ENCODE peak calls at places on chromosomes 11 and 22, in eight cellular contexts. One of them, this sample, is unnamed.

GRCh38 chr11:63866211-63866610 is 27.3 kb downstream of the MARK2 start:
- DNase-seq in stomach: peak
- DNase-seq in fibroblast of lung: peak
- DNase-seq in HepG2: no peak
- DNase-seq in AG09309: no peak
- DNase-seq in choroid plexus epithelial cell: peak
- DNase-seq in CD4-positive, alpha-beta T cell: peak
- DNase-seq in lower lobe of right lung: peak
- DNase-seq in this sample: peak

GRCh38 chr11:102120437-102120935 is 10.2 kb downstream of the YAP1 start:
- DNase-seq in CD4-positive, alpha-beta T cell: no peak
- DNase-seq in HepG2: no peak
- DNase-seq in lower lobe of right lung: no peak
- DNase-seq in choroid plexus epithelial cell: no peak
- DNase-seq in stomach: no peak
- DNase-seq in AG09309: no peak
- DNase-seq in fibroblast of lung: peak
- DNase-seq in this sample: no peak

GRCh38 chr11:117816846-117817212 is 7.7 kb downstream of the FXYD2 start:
- DNase-seq in fibroblast of lung: no peak
- DNase-seq in lower lobe of right lung: no peak
- DNase-seq in AG09309: no peak
- DNase-seq in choroid plexus epithelial cell: no peak
- DNase-seq in HepG2: no peak
- DNase-seq in stomach: no peak
- DNase-seq in CD4-positive, alpha-beta T cell: no peak
- DNase-seq in this sample: no peak

GRCh38 chr22:38872831-38873248 is 824 bp upstream of the CBX6 start:
- DNase-seq in fibroblast of lung: peak
- DNase-seq in choroid plexus epithelial cell: peak
- DNase-seq in CD4-positive, alpha-beta T cell: no peak
- DNase-seq in lower lobe of right lung: peak
- DNase-seq in AG09309: no peak
- DNase-seq in stomach: peak
- DNase-seq in HepG2: no peak
- DNase-seq in this sample: peak

GRCh38 chr11:44188643-44189042 is 93.2 kb downstream of the EXT2 start:
- DNase-seq in fibroblast of lung: no peak
- DNase-seq in choroid plexus epithelial cell: no peak
- DNase-seq in AG09309: no peak
- DNase-seq in HepG2: no peak
- DNase-seq in lower lobe of right lung: no peak
- DNase-seq in stomach: no peak
- DNase-seq in CD4-positive, alpha-beta T cell: no peak
- DNase-seq in this sample: no peak

GRCh38 chr22:25002241-25002985 is 49.9 kb downstream of the KIAA1671 start:
- DNase-seq in AG09309: no peak
- DNase-seq in stomach: no peak
- DNase-seq in CD4-positive, alpha-beta T cell: no peak
- DNase-seq in lower lobe of right lung: no peak
- DNase-seq in choroid plexus epithelial cell: no peak
- DNase-seq in HepG2: peak
- DNase-seq in fibroblast of lung: no peak
- DNase-seq in this sample: no peak

GRCh38 chr22:36331912-36332622 is 55.7 kb downstream of the MYH9 start:
- DNase-seq in HepG2: no peak
- DNase-seq in lower lobe of right lung: peak
- DNase-seq in choroid plexus epithelial cell: peak
- DNase-seq in stomach: peak
- DNase-seq in CD4-positive, alpha-beta T cell: peak
- DNase-seq in AG09309: no peak
- DNase-seq in fibroblast of lung: peak
- DNase-seq in this sample: peak

GRCh38 chr11:48880021-48880441 is 103.7 kb downstream of the TRIM51G start:
- DNase-seq in fibroblast of lung: no peak
- DNase-seq in CD4-positive, alpha-beta T cell: no peak
- DNase-seq in lower lobe of right lung: peak
- DNase-seq in stomach: no peak
- DNase-seq in HepG2: no peak
- DNase-seq in choroid plexus epithelial cell: no peak
- DNase-seq in AG09309: no peak
- DNase-seq in this sample: no peak

GRCh38 chr22:24813861-24814770 is 8.1 kb downstream of the SGSM1 start:
- DNase-seq in stomach: no peak
- DNase-seq in choroid plexus epithelial cell: no peak
- DNase-seq in CD4-positive, alpha-beta T cell: no peak
- DNase-seq in lower lobe of right lung: no peak
- DNase-seq in fibroblast of lung: no peak
- DNase-seq in HepG2: no peak
- DNase-seq in AG09309: no peak
- DNase-seq in this sample: no peak

GRCh38 chr22:38213319-38214247 is 11.8 kb downstream of the MAFF start:
- DNase-seq in stomach: no peak
- DNase-seq in HepG2: no peak
- DNase-seq in fibroblast of lung: no peak
- DNase-seq in CD4-positive, alpha-beta T cell: no peak
- DNase-seq in choroid plexus epithelial cell: no peak
- DNase-seq in AG09309: no peak
- DNase-seq in lower lobe of right lung: no peak
- DNase-seq in this sample: no peak

GRCh38 chr11:19889531-19889930 is 176.9 kb downstream of the NAV2 start:
- DNase-seq in choroid plexus epithelial cell: peak
- DNase-seq in HepG2: no peak
- DNase-seq in stomach: no peak
- DNase-seq in fibroblast of lung: peak
- DNase-seq in lower lobe of right lung: no peak
- DNase-seq in AG09309: no peak
- DNase-seq in CD4-positive, alpha-beta T cell: no peak
- DNase-seq in this sample: no peak

GRCh38 chr11:66044757-66045156 is 4.2 kb downstream of the GAL3ST3 start:
- DNase-seq in choroid plexus epithelial cell: no peak
- DNase-seq in stomach: no peak
- DNase-seq in lower lobe of right lung: no peak
- DNase-seq in CD4-positive, alpha-beta T cell: no peak
- DNase-seq in fibroblast of lung: no peak
- DNase-seq in AG09309: no peak
- DNase-seq in HepG2: no peak
- DNase-seq in this sample: no peak

GRCh38 chr11:7572001-7572712 is 58.4 kb downstream of the PPFIBP2 start:
- DNase-seq in HepG2: peak
- DNase-seq in fibroblast of lung: no peak
- DNase-seq in lower lobe of right lung: peak
- DNase-seq in AG09309: no peak
- DNase-seq in stomach: peak
- DNase-seq in choroid plexus epithelial cell: no peak
- DNase-seq in CD4-positive, alpha-beta T cell: no peak
- DNase-seq in this sample: peak

GRCh38 chr11:111329306-111330204 is 31.2 kb downstream of the POU2AF3 start:
- DNase-seq in CD4-positive, alpha-beta T cell: no peak
- DNase-seq in choroid plexus epithelial cell: no peak
- DNase-seq in AG09309: no peak
- DNase-seq in stomach: no peak
- DNase-seq in fibroblast of lung: no peak
- DNase-seq in HepG2: no peak
- DNase-seq in lower lobe of right lung: no peak
- DNase-seq in this sample: no peak

GRCh38 chr11:132646890-132647289 is 885.4 kb downstream of the OPCML start:
- DNase-seq in AG09309: no peak
- DNase-seq in CD4-positive, alpha-beta T cell: no peak
- DNase-seq in HepG2: no peak
- DNase-seq in lower lobe of right lung: no peak
- DNase-seq in fibroblast of lung: no peak
- DNase-seq in choroid plexus epithelial cell: no peak
- DNase-seq in stomach: no peak
- DNase-seq in this sample: no peak

GRCh38 chr22:40844951-40845350 is 11.5 kb downstream of the ST13 start:
- DNase-seq in lower lobe of right lung: no peak
- DNase-seq in fibroblast of lung: no peak
- DNase-seq in CD4-positive, alpha-beta T cell: no peak
- DNase-seq in AG09309: no peak
- DNase-seq in choroid plexus epithelial cell: no peak
- DNase-seq in stomach: no peak
- DNase-seq in HepG2: no peak
- DNase-seq in this sample: no peak

DNA sequence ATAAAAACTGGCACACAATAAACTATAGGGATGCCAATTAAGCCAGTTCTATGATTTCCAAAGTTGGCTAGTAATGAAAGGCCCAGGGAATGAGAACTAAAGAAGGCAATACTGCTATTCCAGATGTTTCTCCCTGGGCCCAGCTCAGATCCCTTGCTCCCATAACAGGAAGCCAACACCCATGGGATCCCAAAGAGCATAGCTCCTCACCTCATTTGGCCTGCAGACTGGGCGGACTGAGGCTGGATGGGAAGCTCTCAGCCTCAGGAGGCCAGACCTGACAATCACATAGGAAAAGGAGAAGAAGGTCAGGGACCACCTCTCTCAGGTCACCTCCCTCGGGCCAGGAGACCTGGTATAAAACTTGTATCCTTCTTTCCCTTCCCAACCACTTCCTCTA is 5.3 kb downstream of the TBC1D10A start:
- DNase-seq in lower lobe of right lung: no peak
- DNase-seq in stomach: no peak
- DNase-seq in fibroblast of lung: no peak
- DNase-seq in AG09309: no peak
- DNase-seq in choroid plexus epithelial cell: no peak
- DNase-seq in HepG2: no peak
- DNase-seq in CD4-positive, alpha-beta T cell: no peak
- DNase-seq in this sample: no peak
- TF ChIP-seq CTCF in lower lobe of right lung: no peak
- TF ChIP-seq CTCF in stomach: no peak
- TF ChIP-seq CTCF in fibroblast of lung: no peak
- TF ChIP-seq CTCF in AG09309: no peak
- TF ChIP-seq CTCF in choroid plexus epithelial cell: no peak
- TF ChIP-seq CTCF in HepG2: no peak
- TF ChIP-seq CTCF in CD4-positive, alpha-beta T cell: no peak
- TF ChIP-seq CTCF in this sample: no peak

GRCh38 chr11:35036642-35037041 is 102.3 kb upstream of the CD44 start:
- DNase-seq in HepG2: no peak
- DNase-seq in choroid plexus epithelial cell: no peak
- DNase-seq in stomach: no peak
- DNase-seq in lower lobe of right lung: no peak
- DNase-seq in CD4-positive, alpha-beta T cell: no peak
- DNase-seq in fibroblast of lung: no peak
- DNase-seq in AG09309: no peak
- DNase-seq in this sample: no peak

GRCh38 chr11:35035894-35036408 is 103.0 kb upstream of the CD44 start:
- DNase-seq in fibroblast of lung: peak
- DNase-seq in stomach: no peak
- DNase-seq in lower lobe of right lung: no peak
- DNase-seq in CD4-positive, alpha-beta T cell: no peak
- DNase-seq in choroid plexus epithelial cell: peak
- DNase-seq in AG09309: peak
- DNase-seq in HepG2: no peak
- DNase-seq in this sample: peak

GRCh38 chr11:35039076-35039475 is 99.9 kb upstream of the CD44 start:
- DNase-seq in AG09309: no peak
- DNase-seq in HepG2: no peak
- DNase-seq in stomach: no peak
- DNase-seq in lower lobe of right lung: no peak
- DNase-seq in CD4-positive, alpha-beta T cell: no peak
- DNase-seq in choroid plexus epithelial cell: no peak
- DNase-seq in fibroblast of lung: no peak
- DNase-seq in this sample: no peak

GRCh38 chr11:35040221-35040942 is 98.6 kb upstream of the CD44 start:
- DNase-seq in AG09309: no peak
- DNase-seq in stomach: no peak
- DNase-seq in choroid plexus epithelial cell: peak
- DNase-seq in fibroblast of lung: peak
- DNase-seq in lower lobe of right lung: no peak
- DNase-seq in HepG2: no peak
- DNase-seq in CD4-positive, alpha-beta T cell: peak
- DNase-seq in this sample: peak

DNA sequence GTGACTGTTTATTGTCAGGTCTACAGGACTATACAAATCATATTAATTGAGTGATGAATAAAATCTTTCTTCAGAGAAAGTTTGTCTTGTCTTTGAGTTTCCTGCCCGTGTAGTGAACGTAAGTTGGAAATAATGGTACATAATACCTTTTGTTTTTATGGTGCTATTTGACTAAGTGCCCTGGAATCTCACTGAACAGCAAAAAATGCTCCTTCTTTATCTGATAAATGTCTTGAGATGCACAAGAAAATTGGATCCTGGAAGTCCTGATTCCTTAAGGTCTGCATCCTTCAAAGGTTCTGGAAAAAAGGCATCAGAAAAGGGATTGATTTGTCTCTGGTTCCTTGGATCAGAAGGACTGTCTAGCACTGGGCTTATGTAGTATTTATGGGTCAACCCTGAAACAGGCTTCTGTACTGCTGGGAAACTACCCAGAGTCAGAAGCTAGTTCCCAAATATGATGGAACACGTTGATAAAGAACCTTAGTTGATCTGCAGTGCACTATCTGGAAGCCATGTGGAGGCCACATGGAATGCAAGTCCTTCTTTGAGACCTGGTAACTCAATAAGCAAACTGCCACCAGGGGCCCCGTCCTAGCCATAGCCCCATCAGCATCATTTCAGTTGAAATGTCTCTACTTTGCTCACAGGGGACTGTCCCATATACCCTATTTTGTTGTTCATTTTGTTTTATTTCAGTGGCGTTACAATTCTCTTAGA is 100.6 kb upstream of the CD44 start:
- DNase-seq in lower lobe of right lung: no peak
- DNase-seq in fibroblast of lung: peak
- DNase-seq in AG09309: no peak
- DNase-seq in HepG2: no peak
- DNase-seq in CD4-positive, alpha-beta T cell: no peak
- DNase-seq in choroid plexus epithelial cell: peak
- DNase-seq in stomach: no peak
- DNase-seq in this sample: no peak
- TF ChIP-seq CTCF in lower lobe of right lung: no peak
- TF ChIP-seq CTCF in fibroblast of lung: no peak
- TF ChIP-seq CTCF in AG09309: no peak
- TF ChIP-seq CTCF in HepG2: no peak
- TF ChIP-seq CTCF in CD4-positive, alpha-beta T cell: no peak
- TF ChIP-seq CTCF in choroid plexus epithelial cell: no peak
- TF ChIP-seq CTCF in stomach: no peak
- TF ChIP-seq CTCF in this sample: no peak

DNA sequence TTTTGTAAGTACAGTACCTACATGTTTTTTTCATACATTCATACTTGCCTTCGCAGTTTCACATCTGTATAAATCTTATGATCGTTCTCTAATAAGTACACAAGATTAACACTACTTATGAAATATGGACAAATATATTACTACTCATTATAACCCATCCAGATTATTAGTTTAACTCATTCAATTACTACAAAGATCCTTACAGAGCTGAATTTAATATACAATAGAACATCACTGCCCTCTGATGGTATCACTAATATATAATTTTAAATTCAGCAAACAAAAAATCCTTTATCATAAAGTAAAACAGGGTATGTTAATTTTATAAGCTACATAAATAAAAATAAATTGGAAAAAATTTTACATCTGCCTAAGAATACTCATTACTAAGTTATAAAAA is 7.4 kb downstream of the SVIP start:
- DNase-seq in stomach: no peak
- DNase-seq in CD4-positive, alpha-beta T cell: no peak
- DNase-seq in lower lobe of right lung: no peak
- DNase-seq in choroid plexus epithelial cell: no peak
- DNase-seq in AG09309: no peak
- DNase-seq in HepG2: no peak
- DNase-seq in fibroblast of lung: no peak
- DNase-seq in this sample: no peak
- TF ChIP-seq CTCF in stomach: no peak
- TF ChIP-seq CTCF in CD4-positive, alpha-beta T cell: no peak
- TF ChIP-seq CTCF in lower lobe of right lung: no peak
- TF ChIP-seq CTCF in choroid plexus epithelial cell: no peak
- TF ChIP-seq CTCF in AG09309: no peak
- TF ChIP-seq CTCF in HepG2: no peak
- TF ChIP-seq CTCF in fibroblast of lung: no peak
- TF ChIP-seq CTCF in this sample: no peak

GRCh38 chr11:10893713-10894112 is 35.9 kb upstream of the ZBED5 start:
- DNase-seq in AG09309: peak
- DNase-seq in choroid plexus epithelial cell: peak
- DNase-seq in lower lobe of right lung: no peak
- DNase-seq in HepG2: peak
- DNase-seq in stomach: no peak
- DNase-seq in CD4-positive, alpha-beta T cell: no peak
- DNase-seq in fibroblast of lung: peak
- DNase-seq in this sample: peak
- TF ChIP-seq CTCF in AG09309: peak
- TF ChIP-seq CTCF in choroid plexus epithelial cell: peak
- TF ChIP-seq CTCF in lower lobe of right lung: peak
- TF ChIP-seq CTCF in HepG2: no peak
- TF ChIP-seq CTCF in stomach: no peak
- TF ChIP-seq CTCF in CD4-positive, alpha-beta T cell: no peak
- TF ChIP-seq CTCF in fibroblast of lung: peak
- TF ChIP-seq CTCF in this sample: peak

This sample was measured in cardiac fibroblast.